ENCODE peak calls at places on chromosomes 12 and 14, in five cellular contexts. V is EL; C is stimulated activated CD4-positive, alpha-beta T cell treated with anti-CD3 and anti-CD28 coated beads, TNF-alpha, amount 100 ng/mL, for 4 hours; I is dorsolateral prefrontal cortex; A is HTR-8/SVneo. L is an unnamed sample.

GRCh38 chr14:104868060-104868740 is 3.1 kb downstream of the CEP170B start:
- DNase-seq in C (no peak), V (no peak), I (no peak), A (no peak), L (no peak)

GRCh38 chr12:13024151-13024946 is 19.8 kb upstream of the FAM234B start:
- DNase-seq in V (peak), C (no peak), A (peak), I (no peak), L (peak)

GRCh38 chr12:48281811-48282210 is 68.9 kb downstream of the ZNF641 start:
- DNase-seq in I (no peak), V (no peak), A (no peak), C (no peak), L (no peak)

GRCh38 chr14:96273629-96274028 is 17.6 kb downstream of the BDKRB1 start:
- DNase-seq in A (no peak), I (no peak), V (no peak), C (no peak), L (no peak)

GRCh38 chr12:100895197-100895596 is 100.6 kb downstream of the ANO4 start:
- DNase-seq in A (no peak), C (no peak), V (no peak), I (no peak), L (no peak)

GRCh38 chr12:58369576-58369975 is 428.2 kb downstream of the ATP23 start:
- DNase-seq in I (no peak), V (peak), A (no peak), C (no peak), L (no peak)

GRCh38 chr12:1474059-1474537 is 120.3 kb downstream of the FBXL14 start:
- DNase-seq in I (no peak), C (no peak), V (peak), A (peak), L (peak)

GRCh38 chr12:107973950-107974349 is 155.1 kb upstream of the WSCD2 start:
- DNase-seq in V (no peak), I (no peak), A (no peak), C (no peak), L (no peak)

GRCh38 chr12:57528831-57529555 is 6.4 kb downstream of the MBD6 start:
- DNase-seq in A (no peak), C (no peak), I (no peak), V (no peak), L (no peak)

GRCh38 chr12:4274960-4275868 is 1.7 kb downstream of the CCND2 start:
- DNase-seq in C (no peak), A (no peak), V (no peak), I (no peak), L (peak)

GRCh38 chr12:3727877-3728632 is 24.9 kb downstream of the CRACR2A start:
- DNase-seq in C (no peak), A (no peak), I (no peak), V (peak), L (peak)

GRCh38 chr14:37150414-37150813 is 22.0 kb downstream of the SLC25A21 start:
- DNase-seq in A (peak), C (no peak), V (peak), I (no peak), L (peak)

GRCh38 chr14:93949511-93950075 is 22.4 kb downstream of the FAM181A start:
- DNase-seq in A (no peak), I (no peak), V (no peak), C (no peak), L (no peak)

GRCh38 chr14:44778562-44778961 is 183.2 kb downstream of the KLHL28 start:
- DNase-seq in V (peak), C (no peak), I (no peak), A (peak), L (peak)

GRCh38 chr12:38099686-38100085 is 216.9 kb upstream of the ALG10B start:
- DNase-seq in C (no peak), V (no peak), I (no peak), A (no peak), L (no peak)

GRCh38 chr12:54460317-54460935 is 13.0 kb downstream of the GTSF1 start:
- DNase-seq in C (no peak), V (no peak), I (no peak), A (no peak), L (no peak)

GRCh38 chr12:6269986-6270385 is 40.5 kb upstream of the PLEKHG6 start:
- DNase-seq in A (no peak), I (no peak), V (no peak), C (no peak), L (no peak)

GRCh38 chr12:98645572-98646067 is 530 bp downstream of the APAF1 start:
- DNase-seq in V (peak), I (no peak), C (no peak), A (peak), L (peak)

GRCh38 chr14:87678624-87679023 is 314.4 kb downstream of the GALC start:
- DNase-seq in C (no peak), V (no peak), I (no peak), A (no peak), L (no peak)

GRCh38 chr14:28661171-28661772 is 105.3 kb upstream of the FOXG1 start:
- DNase-seq in A (peak), V (peak), C (no peak), I (no peak), L (peak)

GRCh38 chr12:115451785-115452736 is 768.1 kb upstream of the TBX3 start:
- DNase-seq in C (no peak), I (no peak), A (peak), V (peak), L (peak)

GRCh38 chr12:34207858-34208257 is 185.6 kb downstream of the ALG10 start:
- DNase-seq in I (no peak), A (no peak), V (no peak), C (no peak), L (no peak)

GRCh38 chr12:28569698-28570411 is 379.6 kb downstream of the CCDC91 start:
- DNase-seq in I (no peak), C (no peak), V (peak), A (no peak), L (no peak)

GRCh38 chr12:106245767-106246166 is 2.1 kb downstream of the CKAP4 start:
- DNase-seq in I (no peak), C (no peak), A (no peak), V (peak), L (no peak)

GRCh38 chr14:53613404-53614253 is 343.0 kb downstream of the BMP4 start:
- DNase-seq in I (no peak), V (peak), C (no peak), A (peak), L (peak)

GRCh38 chr12:57268264-57268663 is 17.3 kb upstream of the STAC3 start:
- DNase-seq in C (no peak), I (no peak), A (no peak), V (no peak), L (no peak)

GRCh38 chr12:130254476-130255276 is 83.0 kb upstream of the PIWIL1 start:
- DNase-seq in C (no peak), A (no peak), I (peak), V (no peak), L (no peak)

GRCh38 chr14:28765169-28765906 is 1.2 kb upstream of the FOXG1 start:
- DNase-seq in C (no peak), I (no peak), A (no peak), V (no peak), L (no peak)

L was measured in GM23338.